ENCODE peak calls at places on chromosomes 13 and 19, in five cellular contexts. E, B, X, L and G are unnamed samples.

GRCh38 chr19:1113986-1114483 is 10.2 kb downstream of the GPX4 start:
- DNase-seq in E (no peak), B (no peak), X (no peak), L (no peak), G (no peak)

GRCh38 chr13:31920301-31920818 is 111.2 kb upstream of the FRY start:
- DNase-seq in E (no peak), B (no peak), X (no peak), L (no peak), G (no peak)

GRCh38 chr19:48624791-48625723 is 5.8 kb downstream of the SPHK2 start:
- DNase-seq in E (no peak), B (no peak), X (peak), L (no peak), G (no peak)

GRCh38 chr19:35868172-35868822 is at the start of gene APLP1:
- DNase-seq in E (peak), B (peak), X (peak), L (peak), G (no peak)

GRCh38 chr19:1063909-1064660 is 2.9 kb upstream of the ARHGAP45 start:
- DNase-seq in E (no peak), B (no peak), X (peak), L (no peak), G (no peak)

GRCh38 chr13:27905650-27906049 is 14.2 kb upstream of the PDX1 start:
- DNase-seq in E (no peak), B (no peak), X (no peak), L (no peak), G (no peak)

GRCh38 chr13:21015284-21015683 is 46.1 kb downstream of the LATS2 start:
- DNase-seq in E (no peak), B (peak), X (no peak), L (no peak), G (no peak)

GRCh38 chr13:30002577-30002976 is 152.2 kb upstream of the UBL3 start:
- DNase-seq in E (no peak), B (peak), X (no peak), L (no peak), G (no peak)

GRCh38 chr13:40609972-40610726 is 56.3 kb downstream of the FOXO1 start:
- DNase-seq in E (no peak), B (peak), X (no peak), L (no peak), G (no peak)

GRCh38 chr13:99062593-99062992 is 84.7 kb upstream of the DOCK9 start:
- DNase-seq in E (peak), B (peak), X (no peak), L (no peak), G (no peak)

GRCh38 chr19:20315543-20315942 is 148.5 kb downstream of the ZNF486 start:
- DNase-seq in E (no peak), B (no peak), X (no peak), L (no peak), G (no peak)

GRCh38 chr19:29384676-29385075 is 141.1 kb upstream of the VSTM2B start:
- DNase-seq in E (no peak), B (no peak), X (peak), L (no peak), G (no peak)

GRCh38 chr13:111051656-111052232 is 63.4 kb upstream of the ARHGEF7 start:
- DNase-seq in E (no peak), B (no peak), X (no peak), L (no peak), G (no peak)

GRCh38 chr13:113345486-113345885 is 18.4 kb downstream of the GRTP1 start:
- DNase-seq in E (no peak), B (no peak), X (peak), L (no peak), G (no peak)

GRCh38 chr13:113917523-113918371 is 53.9 kb upstream of the GAS6 start:
- DNase-seq in E (no peak), B (no peak), X (no peak), L (no peak), G (no peak)

GRCh38 chr19:11849264-11849615 is 714 bp downstream of the ZNF439 start:
- DNase-seq in E (no peak), B (peak), X (no peak), L (no peak), G (no peak)

GRCh38 chr19:33464733-33465115 is 56.9 kb downstream of the PEPD start:
- DNase-seq in E (no peak), B (no peak), X (peak), L (no peak), G (no peak)

GRCh38 chr19:48552406-48553322 is 692 bp downstream of the SULT2B1 start:
- DNase-seq in E (no peak), B (no peak), X (no peak), L (no peak), G (no peak)

GRCh38 chr13:43006893-43007631 is 15.0 kb upstream of the EPSTI1 start:
- DNase-seq in E (no peak), B (peak), X (no peak), L (no peak), G (no peak)

GRCh38 chr19:44614313-44614712 is 950 bp downstream of the IGSF23 start:
- DNase-seq in E (no peak), B (no peak), X (no peak), L (no peak), G (no peak)

GRCh38 chr13:30862707-30863106 is 43.4 kb upstream of the MEDAG start:
- DNase-seq in E (no peak), B (peak), X (peak), L (no peak), G (no peak)

GRCh38 chr19:7830272-7830771 is 304 bp downstream of the EVI5L start:
- DNase-seq in E (peak), B (no peak), X (peak), L (no peak), G (no peak)

GRCh38 chr13:34523401-34523800 is 418.7 kb upstream of the NBEA start:
- DNase-seq in E (no peak), B (peak), X (no peak), L (no peak), G (no peak)

GRCh38 chr19:7083076-7083956 is 13.8 kb downstream of the ZNF557 start:
- DNase-seq in E (no peak), B (peak), X (no peak), L (no peak), G (no peak)

GRCh38 chr19:17931532-17932191 is 1.2 kb upstream of the CCDC124 start:
- DNase-seq in E (no peak), B (peak), X (peak), L (no peak), G (no peak)

GRCh38 chr19:3029070-3029923 is at the start of gene TLE2:
- DNase-seq in E (no peak), B (no peak), X (no peak), L (no peak), G (no peak)

GRCh38 chr13:31073859-31074718 is 87.6 kb downstream of the HSPH1 start:
- DNase-seq in E (no peak), B (peak), X (no peak), L (no peak), G (no peak)

GRCh38 chr13:113897161-113897560 is 33.3 kb upstream of the GAS6 start:
- DNase-seq in E (no peak), B (peak), X (no peak), L (no peak), G (no peak)

GRCh38 chr13:27264181-27264580 is 6.4 kb upstream of the RASL11A start:
- DNase-seq in E (peak), B (peak), X (no peak), L (no peak), G (no peak)

GRCh38 chr19:43476606-43477005 is 11.2 kb upstream of the LYPD3 start:
- DNase-seq in E (no peak), B (peak), X (no peak), L (no peak), G (no peak)

GRCh38 chr19:31378404-31378803 is 29.2 kb upstream of the TSHZ3 start:
- DNase-seq in E (peak), B (peak), X (no peak), L (no peak), G (no peak)

GRCh38 chr13:27403252-27403678 is 21.2 kb upstream of the GTF3A start:
- DNase-seq in E (no peak), B (peak), X (no peak), L (no peak), G (no peak)

GRCh38 chr13:52010890-52011689 is at the start of gene ATP7B:
- DNase-seq in E (peak), B (peak), X (no peak), L (no peak), G (no peak)

GRCh38 chr13:99228737-99229691 is 28.4 kb downstream of the UBAC2 start:
- DNase-seq in E (no peak), B (peak), X (no peak), L (no peak), G (no peak)

GRCh38 chr13:61350351-61350750 is 65.3 kb downstream of the PCDH20 start:
- DNase-seq in E (no peak), B (no peak), X (no peak), L (no peak), G (no peak)

GRCh38 chr13:57740719-57741118 is 109.2 kb downstream of the PCDH17 start:
- DNase-seq in E (peak), B (peak), X (no peak), L (no peak), G (no peak)

GRCh38 chr19:52248256-52248655 is 21.1 kb upstream of the ZNF766 start:
- DNase-seq in E (peak), B (peak), X (peak), L (peak), G (no peak)

GRCh38 chr13:44224433-44225149 is 149.0 kb upstream of the SERP2 start:
- DNase-seq in E (peak), B (no peak), X (no peak), L (no peak), G (no peak)

GRCh38 chr13:22926176-22927007 is 254.4 kb upstream of the SGCG start:
- DNase-seq in E (peak), B (peak), X (peak), L (no peak), G (no peak)
- H3K27ac ChIP-seq in E (peak), B (no peak), X (peak), L (no peak), G (peak)

GRCh38 chr19:16749326-16749725 is 29.7 kb downstream of the NWD1 start:
- DNase-seq in E (no peak), B (no peak), X (no peak), L (no peak), G (no peak)

GRCh38 chr19:16754207-16754806 is 34.7 kb downstream of the NWD1 start:
- DNase-seq in E (no peak), B (no peak), X (no peak), L (no peak), G (no peak)

GRCh38 chr19:16750081-16750480 is 30.4 kb downstream of the NWD1 start:
- DNase-seq in E (no peak), B (no peak), X (no peak), L (no peak), G (no peak)

GRCh38 chr19:16756649-16757048 is 37.0 kb downstream of the NWD1 start:
- DNase-seq in E (no peak), B (no peak), X (no peak), L (no peak), G (no peak)

DNA sequence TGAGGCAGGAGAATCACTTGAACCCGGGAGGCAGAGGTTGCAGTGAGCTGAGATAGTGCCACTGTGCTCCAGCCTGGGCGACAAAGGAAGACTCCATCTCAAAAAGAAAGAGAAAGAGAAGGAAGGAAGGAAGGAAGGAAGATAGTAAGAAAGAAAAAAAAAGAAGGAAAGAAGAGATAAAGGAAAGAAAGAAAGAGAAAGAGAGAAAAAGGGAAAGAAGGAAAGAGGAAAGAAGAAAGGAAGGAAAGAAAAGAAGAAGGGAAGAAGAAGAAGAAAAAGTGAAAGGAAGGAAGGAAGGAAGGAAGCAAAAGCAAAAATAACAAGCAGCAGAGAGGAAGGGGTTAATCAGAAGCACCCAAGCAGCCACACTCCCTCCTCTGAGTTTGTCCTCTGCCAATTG is 32.1 kb downstream of the NWD1 start:
- DNase-seq in E (no peak), B (no peak), X (no peak), L (no peak), G (no peak)
- H3K27ac ChIP-seq in E (no peak), B (no peak), X (no peak), L (no peak), G (no peak)

GRCh38 chr19:40348961-40349507 is 539 bp downstream of the PLD3 start:
- DNase-seq in E (peak), B (peak), X (no peak), L (no peak), G (no peak)
- H3K27ac ChIP-seq in E (peak), B (peak), X (peak), L (no peak), G (peak)

DNA sequence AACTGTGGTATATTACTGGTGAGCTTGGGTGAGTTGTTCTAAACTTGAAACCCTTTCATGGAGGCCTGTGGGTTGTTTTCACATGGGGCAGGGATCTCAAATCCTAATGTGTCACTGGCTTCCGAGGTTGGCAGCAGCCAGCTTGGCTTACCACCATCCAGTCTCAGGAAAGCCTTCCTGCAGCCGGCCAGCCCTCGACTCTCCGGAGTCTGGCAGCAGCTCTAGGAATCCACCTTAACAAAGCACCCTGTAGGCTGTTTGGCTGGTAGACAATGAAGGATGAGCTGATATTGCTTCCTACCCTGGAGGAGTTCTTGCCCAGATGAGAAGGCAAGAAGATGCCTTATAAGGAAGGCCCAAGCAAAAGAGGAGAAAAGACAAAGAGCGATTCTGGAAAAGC is 188.3 kb downstream of the KLF12 start:
- DNase-seq in E (peak), B (peak), X (no peak), L (no peak), G (no peak)
- H3K27ac ChIP-seq in E (peak), B (no peak), X (no peak), L (no peak), G (no peak)

GRCh38 chr13:64758520-64758919 is 2471.6 kb downstream of the PCDH9 start:
- DNase-seq in E (no peak), B (peak), X (no peak), L (no peak), G (no peak)
- H3K27ac ChIP-seq in E (no peak), B (no peak), X (no peak), L (no peak), G (no peak)

GRCh38 chr19:10224337-10224736 is 6.8 kb downstream of the S1PR2 start:
- DNase-seq in E (no peak), B (no peak), X (no peak), L (no peak), G (no peak)
- H3K27ac ChIP-seq in E (no peak), B (no peak), X (no peak), L (no peak), G (no peak)

DNA sequence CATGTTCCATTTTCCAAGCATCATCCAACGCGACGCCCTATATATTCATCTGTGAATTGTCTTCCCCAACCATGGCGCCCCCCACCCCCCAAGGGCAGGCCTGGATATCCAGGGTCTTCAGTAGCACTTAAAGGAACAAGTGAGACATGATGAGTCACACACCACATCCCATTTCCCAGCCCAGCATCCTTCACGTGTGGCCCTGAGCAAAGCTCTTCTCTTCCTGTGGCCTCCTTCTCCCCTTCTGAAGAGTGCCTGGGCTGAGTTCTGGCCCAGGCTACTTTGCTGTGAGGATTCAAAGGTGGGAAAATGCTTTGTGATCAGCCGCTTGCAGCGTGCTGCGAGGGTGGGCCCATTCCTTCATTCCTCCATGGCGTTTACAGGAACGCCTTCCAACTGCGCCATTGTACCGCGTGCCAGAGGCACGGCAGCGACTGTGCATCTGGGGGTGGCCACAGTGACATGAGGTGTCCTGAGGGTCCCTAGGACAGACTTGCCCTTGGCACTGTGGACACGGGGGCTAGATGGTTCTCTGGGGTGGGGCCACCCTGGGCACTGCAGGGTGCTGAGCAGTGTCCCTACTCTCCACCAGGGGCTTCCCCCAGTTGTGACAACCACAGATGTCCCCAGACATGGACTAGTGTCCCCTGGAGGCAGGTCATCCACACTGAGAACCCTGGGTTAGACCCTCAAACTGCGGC is 11.7 kb downstream of the PLIN4 start:
- DNase-seq in E (no peak), B (peak), X (no peak), L (no peak), G (no peak)
- H3K27ac ChIP-seq in E (no peak), B (no peak), X (no peak), L (no peak), G (no peak)